ENCODE peak calls at places on chromosomes 13 and 19, in six cellular contexts. One of them, this sample, is unnamed.

GRCh38 chr19:33175886-33176669 is 18.1 kb upstream of the LRP3 start:
- DNase-seq in neuronal stem cell: no peak
- DNase-seq in K562: no peak
- DNase-seq in H1: no peak
- DNase-seq in mesendoderm: peak
- DNase-seq in PC-3: no peak
- DNase-seq in this sample: no peak

GRCh38 chr19:928471-929259 is 2.8 kb downstream of the ARID3A start:
- DNase-seq in neuronal stem cell: no peak
- DNase-seq in K562: peak
- DNase-seq in H1: no peak
- DNase-seq in mesendoderm: no peak
- DNase-seq in PC-3: no peak
- DNase-seq in this sample: peak

GRCh38 chr19:47697863-47698609 is 15.2 kb upstream of the EHD2 start:
- DNase-seq in neuronal stem cell: peak
- DNase-seq in K562: peak
- DNase-seq in H1: peak
- DNase-seq in mesendoderm: peak
- DNase-seq in PC-3: peak
- DNase-seq in this sample: peak

GRCh38 chr13:48888613-48889012 is 87.1 kb upstream of the FNDC3A start:
- DNase-seq in neuronal stem cell: no peak
- DNase-seq in K562: no peak
- DNase-seq in H1: no peak
- DNase-seq in mesendoderm: no peak
- DNase-seq in PC-3: no peak
- DNase-seq in this sample: no peak

GRCh38 chr19:40921005-40921897 is 39.2 kb upstream of the CYP2A7 start:
- DNase-seq in neuronal stem cell: no peak
- DNase-seq in K562: no peak
- DNase-seq in H1: no peak
- DNase-seq in mesendoderm: peak
- DNase-seq in PC-3: peak
- DNase-seq in this sample: no peak

GRCh38 chr13:73179906-73180305 is 121.1 kb downstream of the KLF5 start:
- DNase-seq in neuronal stem cell: no peak
- DNase-seq in K562: no peak
- DNase-seq in H1: no peak
- DNase-seq in mesendoderm: no peak
- DNase-seq in PC-3: peak
- DNase-seq in this sample: no peak

GRCh38 chr13:19782049-19782726 is 557 bp downstream of the PSPC1 start:
- DNase-seq in neuronal stem cell: peak
- DNase-seq in K562: peak
- DNase-seq in H1: no peak
- DNase-seq in mesendoderm: peak
- DNase-seq in PC-3: peak
- DNase-seq in this sample: peak

GRCh38 chr13:42364613-42365000 is 92.7 kb downstream of the AKAP11 start:
- DNase-seq in neuronal stem cell: peak
- DNase-seq in K562: no peak
- DNase-seq in H1: no peak
- DNase-seq in mesendoderm: peak
- DNase-seq in PC-3: no peak
- DNase-seq in this sample: no peak

GRCh38 chr13:101453784-101454201 is 1.3 kb downstream of the ITGBL1 start:
- DNase-seq in neuronal stem cell: no peak
- DNase-seq in K562: no peak
- DNase-seq in H1: no peak
- DNase-seq in mesendoderm: no peak
- DNase-seq in PC-3: peak
- DNase-seq in this sample: peak

GRCh38 chr13:41812851-41813250 is 148.1 kb downstream of the VWA8 start:
- DNase-seq in neuronal stem cell: no peak
- DNase-seq in K562: no peak
- DNase-seq in H1: no peak
- DNase-seq in mesendoderm: no peak
- DNase-seq in PC-3: no peak
- DNase-seq in this sample: no peak

GRCh38 chr19:56983148-56983547 is 136.6 kb upstream of the USP29 start:
- DNase-seq in neuronal stem cell: peak
- DNase-seq in K562: no peak
- DNase-seq in H1: no peak
- DNase-seq in mesendoderm: peak
- DNase-seq in PC-3: no peak
- DNase-seq in this sample: no peak

GRCh38 chr13:49300716-49301589 is 53.2 kb downstream of the CDADC1 start:
- DNase-seq in neuronal stem cell: peak
- DNase-seq in K562: peak
- DNase-seq in H1: no peak
- DNase-seq in mesendoderm: peak
- DNase-seq in PC-3: peak
- DNase-seq in this sample: no peak

GRCh38 chr19:48044561-48044960 is 682 bp upstream of the CABP5 start:
- DNase-seq in neuronal stem cell: no peak
- DNase-seq in K562: no peak
- DNase-seq in H1: no peak
- DNase-seq in mesendoderm: no peak
- DNase-seq in PC-3: no peak
- DNase-seq in this sample: no peak

GRCh38 chr13:72849571-72849970 is 67.6 kb downstream of the PIBF1 start:
- DNase-seq in neuronal stem cell: no peak
- DNase-seq in K562: no peak
- DNase-seq in H1: no peak
- DNase-seq in mesendoderm: no peak
- DNase-seq in PC-3: no peak
- DNase-seq in this sample: no peak

GRCh38 chr19:16327501-16327900 is 2.9 kb downstream of the KLF2 start:
- DNase-seq in neuronal stem cell: no peak
- DNase-seq in K562: no peak
- DNase-seq in H1: no peak
- DNase-seq in mesendoderm: no peak
- DNase-seq in PC-3: no peak
- DNase-seq in this sample: no peak

GRCh38 chr13:111361873-111362648 is 41.6 kb downstream of the TEX29 start:
- DNase-seq in neuronal stem cell: no peak
- DNase-seq in K562: no peak
- DNase-seq in H1: no peak
- DNase-seq in mesendoderm: no peak
- DNase-seq in PC-3: no peak
- DNase-seq in this sample: no peak

GRCh38 chr19:18852634-18853033 is 20.9 kb downstream of the UPF1 start:
- DNase-seq in neuronal stem cell: no peak
- DNase-seq in K562: no peak
- DNase-seq in H1: no peak
- DNase-seq in mesendoderm: no peak
- DNase-seq in PC-3: no peak
- DNase-seq in this sample: no peak

GRCh38 chr19:44303976-44304568 is 753 bp downstream of the ZNF235 start:
- DNase-seq in neuronal stem cell: peak
- DNase-seq in K562: peak
- DNase-seq in H1: no peak
- DNase-seq in mesendoderm: peak
- DNase-seq in PC-3: peak
- DNase-seq in this sample: no peak

GRCh38 chr13:70816853-70817252 is 708.6 kb upstream of the KLHL1 start:
- DNase-seq in neuronal stem cell: no peak
- DNase-seq in K562: no peak
- DNase-seq in H1: no peak
- DNase-seq in mesendoderm: no peak
- DNase-seq in PC-3: peak
- DNase-seq in this sample: no peak

GRCh38 chr19:18633321-18633720 is 3.5 kb upstream of the KLHL26 start:
- DNase-seq in neuronal stem cell: no peak
- DNase-seq in K562: no peak
- DNase-seq in H1: no peak
- DNase-seq in mesendoderm: no peak
- DNase-seq in PC-3: no peak
- DNase-seq in this sample: peak

GRCh38 chr19:33397536-33398360 is 24.2 kb downstream of the CEBPG start:
- DNase-seq in neuronal stem cell: no peak
- DNase-seq in K562: peak
- DNase-seq in H1: no peak
- DNase-seq in mesendoderm: no peak
- DNase-seq in PC-3: no peak
- DNase-seq in this sample: peak

GRCh38 chr19:39408392-39409206 is 2.0 kb downstream of the ZFP36 start:
- DNase-seq in neuronal stem cell: no peak
- DNase-seq in K562: no peak
- DNase-seq in H1: no peak
- DNase-seq in mesendoderm: no peak
- DNase-seq in PC-3: peak
- DNase-seq in this sample: peak

GRCh38 chr13:31631071-31631470 is 108.3 kb upstream of the RXFP2 start:
- DNase-seq in neuronal stem cell: no peak
- DNase-seq in K562: no peak
- DNase-seq in H1: no peak
- DNase-seq in mesendoderm: peak
- DNase-seq in PC-3: no peak
- DNase-seq in this sample: no peak

GRCh38 chr19:18176367-18177310 is 3.0 kb downstream of the IFI30 start:
- DNase-seq in neuronal stem cell: no peak
- DNase-seq in K562: peak
- DNase-seq in H1: no peak
- DNase-seq in mesendoderm: no peak
- DNase-seq in PC-3: peak
- DNase-seq in this sample: no peak

GRCh38 chr19:55220525-55220924 is 8.0 kb downstream of the TMEM86B start:
- DNase-seq in neuronal stem cell: no peak
- DNase-seq in K562: no peak
- DNase-seq in H1: no peak
- DNase-seq in mesendoderm: peak
- DNase-seq in PC-3: no peak
- DNase-seq in this sample: no peak

GRCh38 chr19:1087813-1088418 is 7.3 kb downstream of the POLR2E start:
- DNase-seq in neuronal stem cell: no peak
- DNase-seq in K562: no peak
- DNase-seq in H1: no peak
- DNase-seq in mesendoderm: no peak
- DNase-seq in PC-3: no peak
- DNase-seq in this sample: no peak

GRCh38 chr13:74227476-74228158 is 93.4 kb upstream of the KLF12 start:
- DNase-seq in neuronal stem cell: no peak
- DNase-seq in K562: no peak
- DNase-seq in H1: no peak
- DNase-seq in mesendoderm: no peak
- DNase-seq in PC-3: no peak
- DNase-seq in this sample: no peak

GRCh38 chr13:101511161-101511560 is 58.7 kb downstream of the ITGBL1 start:
- DNase-seq in neuronal stem cell: no peak
- DNase-seq in K562: no peak
- DNase-seq in H1: no peak
- DNase-seq in mesendoderm: no peak
- DNase-seq in PC-3: peak
- DNase-seq in this sample: no peak

GRCh38 chr19:50206191-50206590 is 2.8 kb downstream of the MYH14 start:
- DNase-seq in neuronal stem cell: no peak
- DNase-seq in K562: no peak
- DNase-seq in H1: no peak
- DNase-seq in mesendoderm: no peak
- DNase-seq in PC-3: no peak
- DNase-seq in this sample: no peak
- H3K9ac ChIP-seq in neuronal stem cell: no peak
- H3K9ac ChIP-seq in K562: peak
- H3K9ac ChIP-seq in H1: no peak
- H3K9ac ChIP-seq in mesendoderm: no peak
- H3K9ac ChIP-seq in PC-3: peak
- H3K9ac ChIP-seq in this sample: no peak

DNA sequence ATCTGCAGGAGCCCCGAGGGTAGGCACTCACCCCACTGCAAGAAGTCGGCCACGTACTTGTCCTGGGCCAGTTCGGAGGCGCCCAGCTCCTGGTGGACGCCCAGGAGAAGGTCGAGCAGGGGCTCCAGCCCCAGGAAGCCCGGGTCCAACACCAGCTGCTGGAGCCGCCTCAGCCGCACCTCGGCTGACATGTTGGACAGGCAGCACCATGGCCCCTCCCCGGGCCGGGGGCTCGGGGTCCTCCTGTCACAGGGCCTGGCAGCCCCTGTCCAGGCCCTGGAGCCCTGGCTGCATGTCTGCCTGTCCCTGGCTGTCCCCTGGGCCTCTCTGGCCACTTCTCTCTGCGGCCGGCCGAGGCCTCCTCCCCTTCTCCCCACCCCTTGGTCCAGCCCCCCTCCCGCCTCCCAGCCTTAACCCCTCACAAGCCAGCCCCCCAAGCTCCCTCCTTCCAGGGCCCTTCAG is at the start of gene DMPK:
- DNase-seq in neuronal stem cell: no peak
- DNase-seq in K562: peak
- DNase-seq in H1: no peak
- DNase-seq in mesendoderm: no peak
- DNase-seq in PC-3: no peak
- DNase-seq in this sample: peak
- H3K9ac ChIP-seq in neuronal stem cell: peak
- H3K9ac ChIP-seq in K562: peak
- H3K9ac ChIP-seq in H1: no peak
- H3K9ac ChIP-seq in mesendoderm: no peak
- H3K9ac ChIP-seq in PC-3: peak
- H3K9ac ChIP-seq in this sample: peak

GRCh38 chr19:2575734-2576481 is 100.0 kb downstream of the GADD45B start:
- DNase-seq in neuronal stem cell: no peak
- DNase-seq in K562: no peak
- DNase-seq in H1: no peak
- DNase-seq in mesendoderm: no peak
- DNase-seq in PC-3: no peak
- DNase-seq in this sample: peak
- H3K9ac ChIP-seq in neuronal stem cell: peak
- H3K9ac ChIP-seq in K562: no peak
- H3K9ac ChIP-seq in H1: no peak
- H3K9ac ChIP-seq in mesendoderm: no peak
- H3K9ac ChIP-seq in PC-3: no peak
- H3K9ac ChIP-seq in this sample: no peak

DNA sequence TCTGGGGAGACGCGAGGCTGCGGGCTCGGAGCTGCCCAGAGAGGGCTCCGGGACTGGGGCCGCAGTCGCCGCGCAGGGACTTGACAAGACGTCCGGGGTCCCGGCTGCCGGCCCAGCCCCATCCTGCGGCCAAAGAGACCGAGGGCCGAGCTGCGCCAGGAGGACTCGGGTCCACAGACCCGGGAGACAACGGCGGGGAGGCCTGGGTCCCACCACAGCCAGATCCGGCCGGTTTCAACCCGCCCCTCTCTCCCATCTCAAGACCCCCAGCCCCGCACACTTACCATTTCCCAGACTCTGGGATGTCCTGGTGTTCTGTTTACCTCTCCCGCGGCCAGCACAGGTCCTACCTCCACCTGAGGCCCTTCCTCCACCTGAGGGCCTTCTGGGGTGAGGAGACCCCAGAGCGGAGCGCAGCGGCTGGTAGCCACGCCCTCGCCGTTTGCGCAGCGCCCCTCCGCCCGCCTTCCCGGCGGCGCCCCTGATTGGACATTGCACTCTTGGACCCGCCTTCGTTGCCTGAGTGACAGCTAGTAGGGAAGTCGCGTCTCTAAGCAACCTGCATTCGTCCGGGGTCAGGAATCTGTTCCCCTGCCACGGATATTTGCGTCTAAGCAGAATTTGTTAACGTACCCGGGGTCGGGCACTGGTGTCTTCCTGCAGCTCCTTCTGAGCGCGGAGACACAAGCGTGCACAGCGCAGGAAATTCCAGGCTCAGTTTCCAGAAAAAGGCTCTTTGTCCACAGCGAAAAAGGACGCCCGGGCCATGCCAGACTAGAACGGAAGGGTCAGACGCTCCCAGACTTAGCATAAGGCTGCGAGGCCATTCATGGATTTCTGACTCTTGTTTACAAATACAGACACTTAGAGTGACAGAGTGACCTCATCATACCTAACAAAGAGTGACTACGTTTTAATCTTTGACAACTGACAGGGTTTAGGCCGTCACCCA is at the start of gene ZNF709:
- DNase-seq in neuronal stem cell: peak
- DNase-seq in K562: peak
- DNase-seq in H1: peak
- DNase-seq in mesendoderm: peak
- DNase-seq in PC-3: peak
- DNase-seq in this sample: peak
- H3K9ac ChIP-seq in neuronal stem cell: peak
- H3K9ac ChIP-seq in K562: peak
- H3K9ac ChIP-seq in H1: peak
- H3K9ac ChIP-seq in mesendoderm: peak
- H3K9ac ChIP-seq in PC-3: peak
- H3K9ac ChIP-seq in this sample: peak

This sample was measured in kidney.